ENCODE peak calls at places on chromosomes 1 and 21, in six cellular contexts. L is GM12878, G is GM12891, A is K562, Q is HepG2, P is H1. T is an unnamed sample.

GRCh38 chr1:176541663-176542062 is 78.7 kb downstream of the PAPPA2 start:
- DNase-seq in L (no peak), G (no peak), A (no peak), Q (no peak), P (no peak), T (no peak)

GRCh38 chr21:14889080-14889805 is 175.6 kb downstream of the NRIP1 start:
- DNase-seq in L (no peak), G (no peak), A (no peak), Q (peak; percentile 92), P (no peak), T (no peak)

GRCh38 chr1:153393926-153394325 is 3.1 kb upstream of the S100A8 start:
- DNase-seq in L (no peak), G (no peak), A (no peak), Q (no peak), P (peak; percentile 73), T (no peak)

GRCh38 chr1:26493267-26493666 is 21.0 kb downstream of the HMGN2 start:
- DNase-seq in L (no peak), G (no peak), A (no peak), Q (no peak), P (no peak), T (no peak)

GRCh38 chr1:70140343-70140742 is 65.0 kb downstream of the LRRC40 start:
- DNase-seq in L (no peak), G (no peak), A (no peak), Q (no peak), P (no peak), T (no peak)

GRCh38 chr1:151716771-151717631 is at the start of gene CELF3:
- DNase-seq in L (no peak), G (no peak), A (peak; percentile 76), Q (no peak), P (peak; percentile 81), T (no peak)

GRCh38 chr1:223231581-223231980 is 88.5 kb upstream of the TLR5 start:
- DNase-seq in L (no peak), G (no peak), A (no peak), Q (no peak), P (peak; percentile 24), T (no peak)

GRCh38 chr1:43565600-43566360 is 35.1 kb downstream of the PTPRF start:
- DNase-seq in L (no peak), G (peak; percentile 76), A (peak; percentile 93), Q (no peak), P (peak; percentile 88), T (peak; percentile 61)

GRCh38 chr1:25610822-25611630 is 5.6 kb upstream of the MAN1C1 start:
- DNase-seq in L (no peak), G (no peak), A (no peak), Q (no peak), P (no peak), T (no peak)

GRCh38 chr1:15501208-15502032 is 22.6 kb downstream of the CASP9 start:
- DNase-seq in L (no peak), G (peak; percentile 58), A (peak; percentile 80), Q (peak; percentile 55), P (peak; percentile 90), T (peak; percentile 62)

GRCh38 chr1:26127235-26128163 is 15.9 kb downstream of the PDIK1L start:
- DNase-seq in L (no peak), G (no peak), A (no peak), Q (no peak), P (peak; percentile 33), T (no peak)

GRCh38 chr1:218664385-218665170 is 319.4 kb downstream of the TGFB2 start:
- DNase-seq in L (no peak), G (no peak), A (no peak), Q (no peak), P (no peak), T (no peak)

GRCh38 chr1:98399219-98399618 is 262.3 kb upstream of the SNX7 start:
- DNase-seq in L (no peak), G (no peak), A (no peak), Q (no peak), P (no peak), T (no peak)

GRCh38 chr1:203669739-203670138 is 43.1 kb downstream of the ATP2B4 start:
- DNase-seq in L (no peak), G (no peak), A (no peak), Q (peak; percentile 73), P (no peak), T (no peak)

GRCh38 chr1:150789396-150789795 is 18.7 kb downstream of the CTSK start:
- DNase-seq in L (no peak), G (no peak), A (no peak), Q (no peak), P (no peak), T (no peak)

GRCh38 chr1:10917513-10918454 is 94.7 kb upstream of the TARDBP start:
- DNase-seq in L (no peak), G (no peak), A (no peak), Q (no peak), P (no peak), T (no peak)

GRCh38 chr1:10916991-10917390 is 95.5 kb upstream of the TARDBP start:
- DNase-seq in L (no peak), G (no peak), A (no peak), Q (no peak), P (no peak), T (no peak)

GRCh38 chr1:10916311-10916710 is 96.1 kb upstream of the TARDBP start:
- DNase-seq in L (no peak), G (no peak), A (no peak), Q (no peak), P (no peak), T (no peak)

GRCh38 chr1:10918531-10918930 is 93.9 kb upstream of the TARDBP start:
- DNase-seq in L (no peak), G (no peak), A (no peak), Q (no peak), P (no peak), T (no peak)

GRCh38 chr1:10920063-10920626 is 92.3 kb upstream of the TARDBP start:
- DNase-seq in L (no peak), G (no peak), A (no peak), Q (no peak), P (no peak), T (no peak)
- TF ChIP-seq TAF1 in L (no peak), G (no peak), A (no peak), Q (no peak), P (no peak), T (no peak)

GRCh38 chr1:51283977-51284376 is 46.4 kb downstream of the TTC39A start:
- DNase-seq in L (no peak), G (no peak), A (no peak), Q (peak; percentile 48), P (no peak), T (no peak)

GRCh38 chr1:51281807-51282206 is 45.7 kb downstream of the RNF11 start:
- DNase-seq in L (no peak), G (no peak), A (no peak), Q (no peak), P (no peak), T (no peak)

GRCh38 chr1:51282605-51283004 is 46.5 kb downstream of the RNF11 start:
- DNase-seq in L (no peak), G (no peak), A (no peak), Q (no peak), P (no peak), T (no peak)

GRCh38 chr1:51285055-51285454 is 45.3 kb downstream of the TTC39A start:
- DNase-seq in L (peak; percentile 53), G (no peak), A (no peak), Q (no peak), P (no peak), T (no peak)

GRCh38 chr1:51284487-51284954 is 45.8 kb downstream of the TTC39A start:
- DNase-seq in L (no peak), G (no peak), A (peak; percentile 92), Q (peak; percentile 61), P (no peak), T (no peak)
- TF ChIP-seq POLR2AphosphoS5 in L (no peak), G (no peak), A (peak; percentile 99), Q (no peak), P (no peak), T (no peak)

DNA sequence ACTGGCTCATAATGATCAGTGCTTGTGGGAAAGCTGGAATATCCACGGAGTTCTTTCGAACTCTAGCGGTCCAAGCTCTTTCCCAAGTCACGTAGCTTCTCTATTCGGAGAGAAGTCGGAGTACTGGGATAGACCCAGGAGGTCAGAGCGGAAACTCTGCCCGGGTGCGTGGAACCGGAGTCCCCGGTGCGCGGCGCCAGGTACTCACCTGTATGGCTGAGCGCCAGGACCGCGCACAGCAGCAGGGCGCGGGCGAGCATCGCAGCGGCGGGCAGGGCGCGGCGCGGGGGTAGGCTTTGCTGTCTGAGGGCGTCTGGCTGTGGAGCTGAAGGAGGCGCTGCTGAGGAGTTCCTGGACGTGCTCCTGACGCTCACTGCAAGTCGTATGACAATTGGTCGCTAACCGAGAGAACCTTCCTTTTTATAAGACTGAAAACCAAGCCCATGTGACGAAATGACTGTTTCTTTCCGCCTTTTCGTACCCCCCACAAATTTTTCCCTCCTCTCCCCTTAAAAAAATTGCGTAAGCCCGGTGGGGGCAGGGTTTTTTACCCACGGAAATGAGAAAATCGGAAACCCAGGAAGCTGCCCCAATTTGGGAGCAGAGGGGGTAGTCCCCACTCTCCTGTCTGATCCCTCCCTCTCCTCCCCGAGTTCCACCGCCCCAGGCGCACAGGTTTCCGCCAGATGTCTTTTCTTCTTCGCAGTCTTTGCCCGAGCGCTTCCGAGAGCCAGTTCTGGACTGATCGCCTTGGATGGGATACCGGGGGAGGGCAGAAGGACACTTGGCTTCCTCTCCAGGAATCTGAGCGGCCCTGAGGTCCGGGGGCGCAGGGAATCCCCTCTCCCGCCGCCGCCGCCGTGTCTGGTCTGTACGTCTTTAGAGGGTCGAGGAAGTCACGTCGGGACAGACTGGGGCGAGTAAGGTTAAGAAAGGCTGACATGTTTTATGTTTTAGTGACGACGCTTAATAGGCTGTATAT is at the start of gene PTGS2:
- DNase-seq in L (peak; percentile 25), G (peak; percentile 42), A (no peak), Q (no peak), P (peak; percentile 83), T (peak; percentile 53)
- TF ChIP-seq POLR2A in L (no peak), G (no peak), A (no peak), Q (no peak), P (no peak), T (peak; percentile 22)

GRCh38 chr1:200892958-200893357 is 1.7 kb upstream of the INAVA start:
- DNase-seq in L (no peak), G (no peak), A (no peak), Q (no peak), P (no peak), T (no peak)

GRCh38 chr1:200890818-200891773 is 3.6 kb upstream of the INAVA start:
- DNase-seq in L (no peak), G (peak; percentile 44), A (no peak), Q (peak; percentile 68), P (peak; percentile 86), T (no peak)

GRCh38 chr1:200892546-200892945 is 2.2 kb upstream of the INAVA start:
- DNase-seq in L (no peak), G (peak; percentile 4), A (no peak), Q (no peak), P (no peak), T (no peak)

GRCh38 chr1:200893411-200893901 is 1.2 kb upstream of the INAVA start:
- DNase-seq in L (no peak), G (no peak), A (no peak), Q (no peak), P (no peak), T (no peak)

DNA sequence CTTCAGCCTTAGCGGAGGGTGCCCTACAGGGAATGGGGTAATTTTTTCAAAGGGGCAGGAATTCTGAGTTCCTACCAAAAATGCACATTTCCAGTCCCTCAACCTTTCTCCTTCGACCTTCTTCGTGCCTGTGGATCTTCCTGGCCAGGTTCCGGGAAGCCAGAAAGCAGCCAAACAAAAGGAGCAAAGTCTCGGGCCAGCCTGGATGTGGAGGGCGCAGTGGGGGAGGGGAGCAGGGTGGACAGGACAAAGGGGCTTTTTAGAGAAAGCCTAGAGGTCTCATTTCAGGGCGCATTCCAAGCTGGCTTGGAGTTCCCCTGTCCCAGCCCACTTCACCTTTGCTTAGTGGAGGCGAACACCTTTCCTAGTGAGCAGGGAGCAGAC is 2.9 kb upstream of the INAVA start:
- DNase-seq in L (no peak), G (peak; percentile 5), A (no peak), Q (peak; percentile 83), P (peak; percentile 86), T (no peak)
- TF ChIP-seq TAF1 in L (no peak), G (no peak), A (no peak), Q (peak; percentile 43), P (peak; percentile 80), T (no peak)

T was measured in GM12892.